ENCODE peak calls at places on chromosomes 13 and 19, in eight cellular contexts. J is heart right ventricle; E is CD8-positive, alpha-beta memory T cell; O is heart left ventricle; X is uterus; D is CD8-positive, alpha-beta T cell; F is colonic mucosa; N is tibial nerve. I is an unnamed sample. For H3K4me1, the result is how much of the 10 kb centered on the place peaks cover.

GRCh38 chr19:53333071-53333465 is 481 bp upstream of the ZNF845 start:
- DNase-seq in J (peak), E (peak), O (peak), X (peak), D (peak), F (no peak), N (peak), I (peak)

GRCh38 chr13:47908200-47908902 is 92.7 kb downstream of the SUCLA2 start:
- DNase-seq in J (no peak), E (no peak), O (no peak), X (no peak), D (no peak), F (no peak), N (no peak), I (no peak)

GRCh38 chr19:38977445-38978314 is 2.1 kb upstream of the FBXO17 start:
- DNase-seq in J (no peak), E (no peak), O (no peak), X (no peak), D (no peak), F (no peak), N (no peak), I (no peak)

GRCh38 chr19:15218501-15218900 is 13.7 kb downstream of the EPHX3 start:
- DNase-seq in J (no peak), E (no peak), O (no peak), X (no peak), D (no peak), F (no peak), N (no peak), I (no peak)

GRCh38 chr13:113952151-113952982 is 21.5 kb downstream of the C13orf46 start:
- DNase-seq in J (no peak), E (no peak), O (no peak), X (no peak), D (no peak), F (no peak), N (no peak), I (no peak)

GRCh38 chr19:38190793-38191192 is 33.2 kb downstream of the DPF1 start:
- DNase-seq in J (no peak), E (no peak), O (no peak), X (no peak), D (no peak), F (no peak), N (no peak), I (no peak)

GRCh38 chr13:26601669-26602068 is 44.2 kb downstream of the WASF3 start:
- DNase-seq in J (no peak), E (no peak), O (no peak), X (no peak), D (no peak), F (no peak), N (no peak), I (no peak)

GRCh38 chr19:38298841-38299680 is 5.0 kb upstream of the C19orf33 start:
- DNase-seq in J (no peak), E (no peak), O (no peak), X (no peak), D (no peak), F (no peak), N (no peak), I (no peak)

GRCh38 chr19:40465025-40465780 is at the start of gene BLVRB:
- DNase-seq in J (no peak), E (peak), O (no peak), X (no peak), D (no peak), F (no peak), N (peak), I (no peak)

GRCh38 chr19:6536138-6536671 is 5.4 kb downstream of the TNFSF9 start:
- DNase-seq in J (no peak), E (peak), O (no peak), X (peak), D (peak), F (peak), N (no peak), I (no peak)

GRCh38 chr13:84567848-84568247 is 685.6 kb upstream of the SLITRK1 start:
- DNase-seq in J (no peak), E (no peak), O (no peak), X (no peak), D (no peak), F (no peak), N (no peak), I (no peak)

GRCh38 chr13:44879452-44880058 is 109.7 kb downstream of the NUFIP1 start:
- DNase-seq in J (no peak), E (no peak), O (no peak), X (no peak), D (no peak), F (peak), N (no peak), I (no peak)

GRCh38 chr19:10998045-10998533 is 37.3 kb downstream of the SMARCA4 start:
- DNase-seq in J (no peak), E (no peak), O (no peak), X (no peak), D (no peak), F (peak), N (peak), I (no peak)

GRCh38 chr19:54203151-54203611 is 2.5 kb downstream of the RPS9 start:
- DNase-seq in J (no peak), E (no peak), O (no peak), X (no peak), D (no peak), F (peak), N (no peak), I (no peak)

DNA sequence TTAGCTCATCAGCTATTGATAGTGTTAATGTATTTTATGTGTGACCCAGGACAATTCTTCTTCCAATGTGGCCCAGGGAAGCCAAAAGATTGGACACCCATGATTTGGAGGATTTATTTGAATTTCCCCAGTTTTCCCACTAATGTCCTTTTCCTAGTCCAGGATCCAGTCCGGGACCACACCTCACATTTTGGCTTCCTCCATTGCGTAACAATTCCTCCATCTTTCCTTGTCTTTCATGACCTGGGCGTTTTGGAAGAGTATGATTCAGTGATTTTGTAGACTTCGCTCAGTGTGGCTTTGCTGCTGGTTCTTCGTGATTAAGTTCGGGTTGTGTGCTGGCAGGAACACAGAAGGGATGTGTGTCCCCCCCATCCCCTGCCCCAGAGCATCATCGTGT is 3.3 kb upstream of the ATP4A start:
- DNase-seq in J (no peak), E (no peak), O (no peak), X (no peak), D (no peak), F (no peak), N (no peak), I (no peak)
- H3K4me1 ChIP-seq in J (under half), E (under half), O (under half), X (under half), D (under half), F (under half), N (under half), I (under half)

DNA sequence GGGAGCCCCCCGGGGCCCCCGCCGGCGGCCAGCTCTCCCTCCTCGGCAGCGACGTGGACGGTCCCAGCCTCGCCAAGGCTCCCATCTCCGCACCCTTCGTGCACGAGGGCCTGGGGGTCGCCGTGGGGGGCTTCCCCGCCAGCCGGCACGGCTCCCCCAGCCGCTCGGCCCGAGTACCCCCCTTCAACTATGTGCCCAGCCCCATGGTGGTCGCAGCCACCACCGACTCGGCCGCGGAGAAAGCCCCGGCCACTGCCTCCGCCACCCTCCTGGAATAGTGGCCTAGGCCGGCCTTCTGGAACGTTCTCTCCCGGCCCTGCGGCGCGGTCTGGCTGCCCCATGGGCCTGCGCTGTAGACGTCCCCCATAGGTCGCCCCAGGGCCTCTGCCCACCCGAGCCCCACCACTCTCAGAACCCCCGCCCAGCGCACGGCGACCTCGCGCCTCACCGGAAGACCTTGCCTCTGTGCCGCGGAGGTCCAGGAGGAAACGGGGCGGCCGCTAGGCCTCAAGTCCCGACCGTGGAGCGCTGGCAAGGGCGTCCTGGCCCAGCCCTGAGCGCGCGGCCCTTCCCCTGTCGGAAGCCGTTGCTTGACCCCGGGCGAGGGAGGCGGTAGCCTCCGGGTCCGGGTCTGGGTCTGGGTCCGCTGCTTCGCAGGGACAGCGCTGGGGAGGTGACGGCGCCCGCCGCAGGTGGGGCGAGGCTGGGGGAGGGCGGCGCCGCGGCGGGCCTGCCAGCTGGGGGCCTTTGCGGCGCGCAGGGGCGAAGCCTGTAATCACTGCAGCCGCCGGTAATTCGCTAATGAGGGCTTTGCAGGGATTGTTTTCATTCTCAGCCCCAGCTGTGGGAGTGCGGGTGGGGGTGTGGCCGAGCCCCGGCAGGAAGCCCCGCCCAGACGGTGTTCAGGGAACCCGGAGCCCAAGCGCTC is 8.8 kb downstream of the C19orf25 start:
- DNase-seq in J (peak), E (peak), O (peak), X (no peak), D (peak), F (peak), N (no peak), I (no peak)
- H3K4me1 ChIP-seq in J (half or more), E (under half), O (half or more), X (half or more), D (half or more), F (under half), N (under half), I (half or more)

DNA sequence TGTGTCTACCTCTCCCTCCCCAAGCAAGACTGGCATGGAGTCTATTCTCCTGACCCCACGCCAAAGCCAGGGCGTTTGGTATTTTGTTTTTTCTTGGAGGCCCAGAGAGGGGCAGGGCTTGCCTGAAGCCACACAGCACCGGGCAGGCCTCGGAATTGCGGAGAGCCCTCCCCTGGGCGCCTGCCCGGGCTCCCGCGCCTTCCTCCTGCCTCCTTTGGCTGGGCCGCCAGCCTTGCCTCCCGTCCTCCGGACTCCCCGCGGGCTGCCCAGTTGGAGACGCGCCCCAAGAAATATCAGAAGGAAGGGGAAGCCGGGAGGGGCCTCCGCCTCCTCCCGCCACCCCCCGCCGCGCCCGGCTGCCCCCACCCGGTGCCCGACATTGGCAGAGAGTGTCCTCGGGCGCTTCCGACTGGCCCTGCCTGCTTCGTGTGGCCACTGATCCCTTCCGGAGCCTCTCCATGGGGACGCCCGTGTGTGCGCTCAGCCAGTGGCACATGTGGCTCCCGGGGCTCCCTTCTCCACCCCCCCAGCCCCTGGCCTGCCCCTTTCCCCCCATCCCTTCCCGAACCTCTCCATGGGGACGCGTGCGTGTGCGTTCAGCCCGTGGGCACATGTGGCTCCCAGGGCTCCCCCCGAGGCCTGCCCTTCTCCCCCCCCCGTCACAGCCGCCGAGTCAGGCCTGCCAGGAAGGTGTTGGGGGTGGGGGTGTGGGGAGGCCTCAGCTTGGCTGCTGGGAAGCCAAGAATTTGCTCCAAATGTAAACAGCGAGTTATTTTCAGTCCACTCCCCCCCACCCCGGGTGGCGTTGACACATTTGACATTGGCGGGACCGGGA is 37.3 kb downstream of the NFIC start:
- DNase-seq in J (peak), E (no peak), O (peak), X (peak), D (no peak), F (peak), N (peak), I (peak)
- H3K4me1 ChIP-seq in J (half or more), E (under half), O (under half), X (under half), D (under half), F (under half), N (under half), I (half or more)

GRCh38 chr13:108433976-108434375 is 164.5 kb downstream of the TNFSF13B start:
- DNase-seq in J (no peak), E (no peak), O (no peak), X (no peak), D (no peak), F (no peak), N (no peak), I (no peak)
- H3K4me1 ChIP-seq in J (under half), E (under half), O (under half), X (under half), D (under half), F (under half), N (under half), I (under half)

DNA sequence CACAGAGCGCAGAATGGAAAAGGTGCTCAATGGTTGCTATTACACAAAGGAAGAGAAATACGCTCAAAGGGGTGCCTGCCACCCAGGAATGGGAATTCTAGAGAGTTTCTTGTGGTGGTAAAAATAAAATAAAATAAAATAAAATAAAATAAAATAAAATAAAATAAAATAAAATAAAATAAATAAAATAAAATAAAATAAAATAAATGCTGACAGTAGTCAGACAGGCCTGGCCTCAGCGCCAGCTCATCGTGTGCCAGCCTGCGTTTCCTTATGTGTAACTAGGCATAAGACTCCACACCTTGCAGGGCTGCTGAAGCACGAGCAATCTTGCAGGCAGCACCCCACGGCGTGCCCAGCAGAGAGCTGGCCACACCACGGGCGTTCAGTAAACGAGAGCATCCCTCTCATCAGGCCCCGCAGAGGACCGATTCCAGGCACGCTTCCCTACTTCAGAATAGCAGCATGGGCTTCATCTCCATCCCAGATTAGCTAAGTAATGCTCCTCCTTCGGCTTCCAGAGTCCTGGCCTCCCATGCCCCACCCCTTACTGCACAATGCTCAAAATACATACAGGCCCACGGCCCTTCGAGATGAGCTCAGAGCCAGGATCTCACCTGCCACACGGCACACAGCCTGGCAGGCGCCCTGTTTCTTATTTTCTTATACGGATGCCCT is 5.6 kb downstream of the NAPA start:
- DNase-seq in J (no peak), E (no peak), O (no peak), X (no peak), D (no peak), F (no peak), N (no peak), I (no peak)
- H3K4me1 ChIP-seq in J (half or more), E (under half), O (half or more), X (half or more), D (under half), F (under half), N (under half), I (half or more)

DNA sequence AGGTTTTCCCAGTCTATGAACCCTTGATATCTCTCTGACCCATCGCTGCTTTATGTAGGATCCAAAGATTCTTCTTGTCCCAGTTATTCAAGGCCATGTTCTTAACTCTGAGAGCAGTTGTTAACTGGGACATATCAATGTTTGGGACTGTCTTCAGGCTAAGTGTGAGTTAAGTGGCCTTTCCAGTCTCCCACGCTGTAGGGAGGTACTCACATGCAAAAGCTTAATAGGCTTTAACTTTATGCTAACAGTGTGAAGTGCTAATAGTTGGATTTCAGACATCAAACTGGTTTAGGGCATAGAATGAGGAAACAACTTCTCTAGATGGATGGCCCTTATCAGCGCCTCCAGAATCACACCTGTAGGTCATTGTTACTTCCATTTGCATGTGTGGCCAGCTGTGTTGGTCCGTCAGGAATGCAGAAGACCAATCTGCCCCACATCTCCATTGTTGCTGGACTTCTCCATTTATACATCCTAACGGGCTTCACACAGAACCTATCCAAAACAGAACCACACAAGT is 104.7 kb upstream of the MBNL2 start:
- DNase-seq in J (no peak), E (no peak), O (no peak), X (no peak), D (no peak), F (no peak), N (no peak), I (no peak)
- H3K4me1 ChIP-seq in J (under half), E (under half), O (under half), X (under half), D (under half), F (under half), N (under half), I (half or more)

GRCh38 chr19:9863759-9864158 is 28.6 kb downstream of the PIN1 start:
- DNase-seq in J (no peak), E (no peak), O (no peak), X (no peak), D (peak), F (no peak), N (no peak), I (no peak)
- H3K4me1 ChIP-seq in J (under half), E (half or more), O (under half), X (under half), D (half or more), F (under half), N (under half), I (under half)

GRCh38 chr19:46347572-46347883 is 641 bp downstream of the PPP5C start:
- DNase-seq in J (no peak), E (no peak), O (no peak), X (no peak), D (no peak), F (no peak), N (no peak), I (no peak)

GRCh38 chr19:46347985-46348384 is 1.1 kb downstream of the PPP5C start:
- DNase-seq in J (no peak), E (no peak), O (no peak), X (no peak), D (no peak), F (no peak), N (no peak), I (no peak)

GRCh38 chr19:46350029-46350757 is 3.3 kb downstream of the PPP5C start:
- DNase-seq in J (no peak), E (no peak), O (no peak), X (no peak), D (no peak), F (peak), N (no peak), I (no peak)

GRCh38 chr19:46350758-46351159 is 3.9 kb downstream of the PPP5C start:
- DNase-seq in J (no peak), E (peak), O (peak), X (no peak), D (no peak), F (no peak), N (peak), I (no peak)

GRCh38 chr19:46349311-46349993 is 2.6 kb downstream of the PPP5C start:
- DNase-seq in J (no peak), E (no peak), O (no peak), X (no peak), D (no peak), F (no peak), N (no peak), I (no peak)
- H3K4me1 ChIP-seq in J (half or more), E (half or more), O (half or more), X (under half), D (half or more), F (under half), N (under half), I (half or more)

GRCh38 chr19:33189453-33189852 is 4.7 kb upstream of the LRP3 start:
- DNase-seq in J (no peak), E (no peak), O (no peak), X (no peak), D (no peak), F (no peak), N (no peak), I (no peak)
- H3K4me1 ChIP-seq in J (under half), E (under half), O (under half), X (under half), D (under half), F (under half), N (under half), I (under half)